ENCODE peak calls at places on chromosomes 16 and 17, in nine cellular contexts. One of them, this sample, is unnamed.
A peak's percentile ranks its signal among the peaks of the same experiment; 100 is the strongest.

GRCh38 chr17:10083864-10084263 is 114.5 kb downstream of the GAS7 start:
- DNase-seq in A549: no peak
- DNase-seq in stomach: no peak
- DNase-seq in prostate gland: no peak
- DNase-seq in tibial nerve: no peak
- DNase-seq in OCI-LY7: no peak
- DNase-seq in AG04450: no peak
- DNase-seq in ascending aorta: no peak
- DNase-seq in tibial artery: no peak
- DNase-seq in this sample: no peak

GRCh38 chr17:68302066-68302564 is 10.8 kb downstream of the ARSG start:
- DNase-seq in A549: no peak
- DNase-seq in stomach: no peak
- DNase-seq in prostate gland: no peak
- DNase-seq in tibial nerve: peak; percentile 47
- DNase-seq in OCI-LY7: no peak
- DNase-seq in AG04450: no peak
- DNase-seq in ascending aorta: no peak
- DNase-seq in tibial artery: no peak
- DNase-seq in this sample: no peak

GRCh38 chr16:28182183-28182582 is 29.6 kb downstream of the XPO6 start:
- DNase-seq in A549: no peak
- DNase-seq in stomach: no peak
- DNase-seq in prostate gland: no peak
- DNase-seq in tibial nerve: no peak
- DNase-seq in OCI-LY7: no peak
- DNase-seq in AG04450: no peak
- DNase-seq in ascending aorta: no peak
- DNase-seq in tibial artery: no peak
- DNase-seq in this sample: no peak

GRCh38 chr16:89120281-89120680 is 26.6 kb downstream of the ACSF3 start:
- DNase-seq in A549: no peak
- DNase-seq in stomach: no peak
- DNase-seq in prostate gland: no peak
- DNase-seq in tibial nerve: no peak
- DNase-seq in OCI-LY7: no peak
- DNase-seq in AG04450: no peak
- DNase-seq in ascending aorta: no peak
- DNase-seq in tibial artery: no peak
- DNase-seq in this sample: no peak

GRCh38 chr16:86566601-86566965 is at the start of gene FOXC2:
- DNase-seq in A549: peak; percentile 49
- DNase-seq in stomach: peak; percentile 54
- DNase-seq in prostate gland: peak; percentile 44
- DNase-seq in tibial nerve: peak; percentile 89
- DNase-seq in OCI-LY7: no peak
- DNase-seq in AG04450: peak; percentile 81
- DNase-seq in ascending aorta: peak; percentile 71
- DNase-seq in tibial artery: peak; percentile 92
- DNase-seq in this sample: peak; percentile 65

GRCh38 chr17:82424001-82424862 is 5.8 kb upstream of the OGFOD3 start:
- DNase-seq in A549: no peak
- DNase-seq in stomach: peak; percentile 45
- DNase-seq in prostate gland: no peak
- DNase-seq in tibial nerve: peak; percentile 63
- DNase-seq in OCI-LY7: peak; percentile 81
- DNase-seq in AG04450: no peak
- DNase-seq in ascending aorta: no peak
- DNase-seq in tibial artery: no peak
- DNase-seq in this sample: peak; percentile 69

GRCh38 chr16:84548971-84549844 is 44.7 kb upstream of the MEAK7 start:
- DNase-seq in A549: no peak
- DNase-seq in stomach: no peak
- DNase-seq in prostate gland: no peak
- DNase-seq in tibial nerve: no peak
- DNase-seq in OCI-LY7: no peak
- DNase-seq in AG04450: no peak
- DNase-seq in ascending aorta: no peak
- DNase-seq in tibial artery: no peak
- DNase-seq in this sample: no peak

GRCh38 chr17:19454074-19454473 is 43.0 kb downstream of the RNF112 start:
- DNase-seq in A549: no peak
- DNase-seq in stomach: no peak
- DNase-seq in prostate gland: no peak
- DNase-seq in tibial nerve: no peak
- DNase-seq in OCI-LY7: no peak
- DNase-seq in AG04450: no peak
- DNase-seq in ascending aorta: no peak
- DNase-seq in tibial artery: no peak
- DNase-seq in this sample: no peak

GRCh38 chr16:11405331-11406176 is 60.3 kb downstream of the RMI2 start:
- DNase-seq in A549: peak; percentile 60
- DNase-seq in stomach: peak; percentile 48
- DNase-seq in prostate gland: no peak
- DNase-seq in tibial nerve: peak; percentile 23
- DNase-seq in OCI-LY7: peak; percentile 72
- DNase-seq in AG04450: no peak
- DNase-seq in ascending aorta: no peak
- DNase-seq in tibial artery: no peak
- DNase-seq in this sample: peak; percentile 73

GRCh38 chr17:78883533-78884131 is 19.4 kb downstream of the CEP295NL start:
- DNase-seq in A549: peak; percentile 98
- DNase-seq in stomach: peak; percentile 56
- DNase-seq in prostate gland: peak; percentile 43
- DNase-seq in tibial nerve: peak; percentile 86
- DNase-seq in OCI-LY7: no peak
- DNase-seq in AG04450: peak; percentile 93
- DNase-seq in ascending aorta: peak; percentile 75
- DNase-seq in tibial artery: peak; percentile 90
- DNase-seq in this sample: no peak
- TF ChIP-seq CTCF in A549: peak; percentile 5
- TF ChIP-seq CTCF in stomach: no peak
- TF ChIP-seq CTCF in prostate gland: no peak
- TF ChIP-seq CTCF in tibial nerve: peak; percentile 5
- TF ChIP-seq CTCF in OCI-LY7: no peak
- TF ChIP-seq CTCF in AG04450: no peak
- TF ChIP-seq CTCF in ascending aorta: peak; percentile 9
- TF ChIP-seq CTCF in tibial artery: no peak
- TF ChIP-seq CTCF in this sample: no peak

GRCh38 chr16:72024862-72025382 is 16.4 kb downstream of the DHODH start:
- DNase-seq in A549: no peak
- DNase-seq in stomach: no peak
- DNase-seq in prostate gland: no peak
- DNase-seq in tibial nerve: no peak
- DNase-seq in OCI-LY7: no peak
- DNase-seq in AG04450: no peak
- DNase-seq in ascending aorta: no peak
- DNase-seq in tibial artery: no peak
- DNase-seq in this sample: no peak

GRCh38 chr16:72025404-72026114 is 17.0 kb downstream of the DHODH start:
- DNase-seq in A549: no peak
- DNase-seq in stomach: no peak
- DNase-seq in prostate gland: no peak
- DNase-seq in tibial nerve: no peak
- DNase-seq in OCI-LY7: no peak
- DNase-seq in AG04450: no peak
- DNase-seq in ascending aorta: no peak
- DNase-seq in tibial artery: no peak
- DNase-seq in this sample: no peak

GRCh38 chr16:72023962-72024361 is 15.4 kb downstream of the DHODH start:
- DNase-seq in A549: no peak
- DNase-seq in stomach: no peak
- DNase-seq in prostate gland: no peak
- DNase-seq in tibial nerve: no peak
- DNase-seq in OCI-LY7: no peak
- DNase-seq in AG04450: no peak
- DNase-seq in ascending aorta: no peak
- DNase-seq in tibial artery: no peak
- DNase-seq in this sample: no peak

GRCh38 chr16:72018470-72018869 is 9.9 kb downstream of the DHODH start:
- DNase-seq in A549: no peak
- DNase-seq in stomach: no peak
- DNase-seq in prostate gland: no peak
- DNase-seq in tibial nerve: no peak
- DNase-seq in OCI-LY7: no peak
- DNase-seq in AG04450: no peak
- DNase-seq in ascending aorta: no peak
- DNase-seq in tibial artery: no peak
- DNase-seq in this sample: no peak

DNA sequence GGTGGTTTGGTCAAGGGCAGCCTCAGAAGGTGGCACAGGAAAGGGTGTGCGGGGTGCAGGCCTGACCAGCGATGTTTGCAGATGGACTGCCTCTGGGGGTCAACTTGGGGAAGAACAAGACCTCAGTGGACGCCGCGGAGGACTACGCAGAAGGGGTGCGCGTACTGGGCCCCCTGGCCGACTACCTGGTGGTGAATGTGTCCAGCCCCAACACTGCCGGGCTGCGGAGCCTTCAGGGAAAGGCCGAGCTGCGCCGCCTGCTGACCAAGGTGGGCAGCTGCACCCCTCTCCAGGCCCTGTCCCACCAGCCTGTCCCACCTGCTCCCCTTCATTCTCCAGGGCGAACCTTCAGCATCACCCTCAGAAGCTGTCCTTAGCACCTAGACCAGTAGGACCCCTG is 12.5 kb downstream of the DHODH start:
- DNase-seq in A549: no peak
- DNase-seq in stomach: no peak
- DNase-seq in prostate gland: no peak
- DNase-seq in tibial nerve: no peak
- DNase-seq in OCI-LY7: no peak
- DNase-seq in AG04450: no peak
- DNase-seq in ascending aorta: no peak
- DNase-seq in tibial artery: no peak
- DNase-seq in this sample: no peak
- TF ChIP-seq CTCF in A549: no peak
- TF ChIP-seq CTCF in stomach: no peak
- TF ChIP-seq CTCF in prostate gland: no peak
- TF ChIP-seq CTCF in tibial nerve: no peak
- TF ChIP-seq CTCF in OCI-LY7: no peak
- TF ChIP-seq CTCF in AG04450: peak; percentile 47
- TF ChIP-seq CTCF in ascending aorta: no peak
- TF ChIP-seq CTCF in tibial artery: no peak
- TF ChIP-seq CTCF in this sample: no peak

GRCh38 chr16:83404261-83404660 is 403.5 kb upstream of the HSBP1 start:
- DNase-seq in A549: no peak
- DNase-seq in stomach: no peak
- DNase-seq in prostate gland: no peak
- DNase-seq in tibial nerve: no peak
- DNase-seq in OCI-LY7: no peak
- DNase-seq in AG04450: no peak
- DNase-seq in ascending aorta: no peak
- DNase-seq in tibial artery: no peak
- DNase-seq in this sample: no peak

GRCh38 chr16:83400234-83400633 is 407.5 kb upstream of the HSBP1 start:
- DNase-seq in A549: no peak
- DNase-seq in stomach: no peak
- DNase-seq in prostate gland: no peak
- DNase-seq in tibial nerve: no peak
- DNase-seq in OCI-LY7: no peak
- DNase-seq in AG04450: no peak
- DNase-seq in ascending aorta: no peak
- DNase-seq in tibial artery: no peak
- DNase-seq in this sample: no peak

GRCh38 chr16:83403751-83404150 is 404.0 kb upstream of the HSBP1 start:
- DNase-seq in A549: no peak
- DNase-seq in stomach: no peak
- DNase-seq in prostate gland: no peak
- DNase-seq in tibial nerve: no peak
- DNase-seq in OCI-LY7: no peak
- DNase-seq in AG04450: no peak
- DNase-seq in ascending aorta: no peak
- DNase-seq in tibial artery: no peak
- DNase-seq in this sample: no peak

GRCh38 chr16:83402969-83403368 is 404.8 kb upstream of the HSBP1 start:
- DNase-seq in A549: no peak
- DNase-seq in stomach: no peak
- DNase-seq in prostate gland: no peak
- DNase-seq in tibial nerve: no peak
- DNase-seq in OCI-LY7: no peak
- DNase-seq in AG04450: no peak
- DNase-seq in ascending aorta: no peak
- DNase-seq in tibial artery: no peak
- DNase-seq in this sample: no peak

DNA sequence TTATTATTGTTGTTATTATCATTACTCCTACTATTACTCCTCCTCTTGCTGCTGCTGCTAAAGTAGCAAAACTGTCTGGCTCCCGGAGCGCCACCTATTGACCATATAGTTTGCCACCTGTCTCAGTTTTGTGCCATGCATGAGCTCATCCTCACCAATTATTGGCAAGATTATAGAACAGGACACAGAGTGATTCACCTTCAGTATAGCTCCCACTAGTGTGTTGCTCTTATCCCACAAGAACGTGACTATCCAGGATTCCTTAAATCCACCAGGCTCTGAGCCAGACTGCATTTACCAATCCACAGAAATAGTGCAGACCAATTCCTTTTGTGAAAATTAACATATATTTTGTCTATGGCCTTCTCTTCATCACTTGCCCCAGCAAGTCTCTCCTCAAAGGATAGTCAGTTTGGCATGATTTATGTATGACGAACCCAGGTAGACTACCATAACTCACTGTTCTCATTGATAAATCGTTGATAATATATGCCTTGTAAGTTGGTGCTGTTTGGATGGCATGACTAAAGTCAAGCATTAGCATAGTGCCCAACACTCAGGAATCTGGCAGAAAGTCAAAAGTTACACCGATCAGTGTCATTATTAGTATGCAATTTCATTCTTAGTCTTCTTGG is 405.5 kb upstream of the HSBP1 start:
- DNase-seq in A549: no peak
- DNase-seq in stomach: no peak
- DNase-seq in prostate gland: no peak
- DNase-seq in tibial nerve: no peak
- DNase-seq in OCI-LY7: no peak
- DNase-seq in AG04450: no peak
- DNase-seq in ascending aorta: no peak
- DNase-seq in tibial artery: no peak
- DNase-seq in this sample: no peak
- TF ChIP-seq CTCF in A549: no peak
- TF ChIP-seq CTCF in stomach: no peak
- TF ChIP-seq CTCF in prostate gland: no peak
- TF ChIP-seq CTCF in tibial nerve: no peak
- TF ChIP-seq CTCF in OCI-LY7: peak; percentile 52
- TF ChIP-seq CTCF in AG04450: no peak
- TF ChIP-seq CTCF in ascending aorta: no peak
- TF ChIP-seq CTCF in tibial artery: no peak
- TF ChIP-seq CTCF in this sample: no peak

DNA sequence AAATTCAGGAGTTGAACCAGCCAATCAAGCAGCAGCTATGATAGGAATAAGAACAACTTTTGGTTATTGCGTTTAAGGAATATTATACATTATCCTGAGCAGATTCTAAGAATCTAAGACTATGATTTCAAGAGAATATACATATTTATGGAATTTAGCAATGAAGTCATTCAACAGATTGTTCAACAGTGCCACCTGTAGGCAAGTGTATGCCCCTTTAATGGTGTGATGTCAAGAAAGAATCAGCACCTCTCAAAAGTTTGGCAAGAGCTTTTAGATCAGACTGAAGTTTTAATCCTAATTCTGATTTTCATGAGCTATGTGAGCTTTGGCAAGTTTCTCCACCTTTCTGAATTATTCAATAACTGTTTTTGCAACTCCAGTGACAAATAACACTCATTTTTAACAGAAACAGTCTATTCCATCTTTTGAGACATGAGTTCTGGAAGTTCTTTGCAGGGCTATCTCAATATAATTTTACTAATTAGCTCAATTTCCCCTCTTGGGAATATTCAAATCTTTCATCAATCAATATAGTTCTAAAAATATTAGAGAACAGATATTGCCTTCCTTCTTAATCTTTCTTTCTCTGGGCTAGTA is 474.3 kb upstream of the TOM1L1 start:
- DNase-seq in A549: peak; percentile 1
- DNase-seq in stomach: no peak
- DNase-seq in prostate gland: no peak
- DNase-seq in tibial nerve: no peak
- DNase-seq in OCI-LY7: peak; percentile 25
- DNase-seq in AG04450: no peak
- DNase-seq in ascending aorta: no peak
- DNase-seq in tibial artery: no peak
- DNase-seq in this sample: no peak
- TF ChIP-seq CTCF in A549: peak; percentile 29
- TF ChIP-seq CTCF in stomach: no peak
- TF ChIP-seq CTCF in prostate gland: no peak
- TF ChIP-seq CTCF in tibial nerve: no peak
- TF ChIP-seq CTCF in OCI-LY7: peak; percentile 78
- TF ChIP-seq CTCF in AG04450: no peak
- TF ChIP-seq CTCF in ascending aorta: no peak
- TF ChIP-seq CTCF in tibial artery: no peak
- TF ChIP-seq CTCF in this sample: peak; percentile 26

This sample was measured in GM20000.